ENCODE peak calls at places on chromosomes 7 and 10, in five cellular contexts. One of them, this sample, is unnamed.

GRCh38 chr7:99679032-99679399 is 780 bp downstream of the CYP3A5 start:
- DNase-seq in suprapubic skin: no peak
- DNase-seq in astrocyte: no peak
- DNase-seq in heart right ventricle: no peak
- DNase-seq in endodermal cell: peak; percentile 57
- DNase-seq in this sample: no peak

GRCh38 chr7:132380065-132380464 is 196.2 kb downstream of the PLXNA4 start:
- DNase-seq in suprapubic skin: peak; percentile 76
- DNase-seq in astrocyte: peak; percentile 39
- DNase-seq in heart right ventricle: peak; percentile 35
- DNase-seq in endodermal cell: peak; percentile 80
- DNase-seq in this sample: no peak

GRCh38 chr10:76036962-76037361 is 605.5 kb downstream of the LRMDA start:
- DNase-seq in suprapubic skin: no peak
- DNase-seq in astrocyte: no peak
- DNase-seq in heart right ventricle: no peak
- DNase-seq in endodermal cell: no peak
- DNase-seq in this sample: no peak

GRCh38 chr10:80413152-80413996 is 5.0 kb downstream of the PRXL2A start:
- DNase-seq in suprapubic skin: no peak
- DNase-seq in astrocyte: peak; percentile 34
- DNase-seq in heart right ventricle: no peak
- DNase-seq in endodermal cell: no peak
- DNase-seq in this sample: no peak

GRCh38 chr10:47368431-47369180 is 15.5 kb downstream of the ZNF488 start:
- DNase-seq in suprapubic skin: peak; percentile 55
- DNase-seq in astrocyte: no peak
- DNase-seq in heart right ventricle: no peak
- DNase-seq in endodermal cell: no peak
- DNase-seq in this sample: no peak

GRCh38 chr10:112852308-112852707 is 97.7 kb upstream of the TCF7L2 start:
- DNase-seq in suprapubic skin: no peak
- DNase-seq in astrocyte: no peak
- DNase-seq in heart right ventricle: no peak
- DNase-seq in endodermal cell: no peak
- DNase-seq in this sample: peak; percentile 12

GRCh38 chr7:91557789-91558396 is 293.7 kb downstream of the FZD1 start:
- DNase-seq in suprapubic skin: no peak
- DNase-seq in astrocyte: peak; percentile 97
- DNase-seq in heart right ventricle: no peak
- DNase-seq in endodermal cell: no peak
- DNase-seq in this sample: no peak

GRCh38 chr10:132399117-132400035 is 2.4 kb downstream of the PWWP2B start:
- DNase-seq in suprapubic skin: no peak
- DNase-seq in astrocyte: no peak
- DNase-seq in heart right ventricle: peak; percentile 11
- DNase-seq in endodermal cell: no peak
- DNase-seq in this sample: no peak

GRCh38 chr7:24851791-24852190 is 94.5 kb upstream of the GSDME start:
- DNase-seq in suprapubic skin: no peak
- DNase-seq in astrocyte: no peak
- DNase-seq in heart right ventricle: no peak
- DNase-seq in endodermal cell: peak; percentile 72
- DNase-seq in this sample: no peak

GRCh38 chr10:114259825-114260224 is 20.8 kb downstream of the VWA2 start:
- DNase-seq in suprapubic skin: peak; percentile 78
- DNase-seq in astrocyte: peak; percentile 67
- DNase-seq in heart right ventricle: peak; percentile 52
- DNase-seq in endodermal cell: no peak
- DNase-seq in this sample: no peak

GRCh38 chr10:8056891-8057331 is 2.4 kb downstream of the GATA3 start:
- DNase-seq in suprapubic skin: peak; percentile 52
- DNase-seq in astrocyte: no peak
- DNase-seq in heart right ventricle: no peak
- DNase-seq in endodermal cell: peak; percentile 64
- DNase-seq in this sample: no peak

GRCh38 chr7:55307123-55307916 is 57.8 kb upstream of the LANCL2 start:
- DNase-seq in suprapubic skin: no peak
- DNase-seq in astrocyte: peak; percentile 21
- DNase-seq in heart right ventricle: no peak
- DNase-seq in endodermal cell: peak; percentile 81
- DNase-seq in this sample: no peak

GRCh38 chr10:61937631-61938284 is 36.3 kb downstream of the ARID5B start:
- DNase-seq in suprapubic skin: no peak
- DNase-seq in astrocyte: peak; percentile 61
- DNase-seq in heart right ventricle: no peak
- DNase-seq in endodermal cell: no peak
- DNase-seq in this sample: no peak

GRCh38 chr10:73576178-73576889 is 14.8 kb downstream of the USP54 start:
- DNase-seq in suprapubic skin: no peak
- DNase-seq in astrocyte: peak; percentile 83
- DNase-seq in heart right ventricle: no peak
- DNase-seq in endodermal cell: no peak
- DNase-seq in this sample: no peak

GRCh38 chr10:58436071-58436470 is 50.9 kb downstream of the TFAM start:
- DNase-seq in suprapubic skin: no peak
- DNase-seq in astrocyte: peak; percentile 50
- DNase-seq in heart right ventricle: no peak
- DNase-seq in endodermal cell: no peak
- DNase-seq in this sample: no peak

GRCh38 chr10:34808789-34809745 is 6.0 kb downstream of the PARD3 start:
- DNase-seq in suprapubic skin: no peak
- DNase-seq in astrocyte: peak; percentile 66
- DNase-seq in heart right ventricle: peak; percentile 44
- DNase-seq in endodermal cell: peak; percentile 86
- DNase-seq in this sample: no peak

GRCh38 chr7:112450807-112451661 is 774 bp downstream of the IFRD1 start:
- DNase-seq in suprapubic skin: peak; percentile 96
- DNase-seq in astrocyte: peak; percentile 90
- DNase-seq in heart right ventricle: peak; percentile 91
- DNase-seq in endodermal cell: peak; percentile 96
- DNase-seq in this sample: peak; percentile 96

GRCh38 chr7:5424689-5425506 is 1.3 kb upstream of the TNRC18 start:
- DNase-seq in suprapubic skin: no peak
- DNase-seq in astrocyte: no peak
- DNase-seq in heart right ventricle: peak; percentile 75
- DNase-seq in endodermal cell: peak; percentile 72
- DNase-seq in this sample: no peak

GRCh38 chr7:82600601-82601000 is 157.0 kb upstream of the CACNA2D1 start:
- DNase-seq in suprapubic skin: no peak
- DNase-seq in astrocyte: no peak
- DNase-seq in heart right ventricle: no peak
- DNase-seq in endodermal cell: no peak
- DNase-seq in this sample: no peak

GRCh38 chr10:115417585-115418265 is 324.6 kb downstream of the ATRNL1 start:
- DNase-seq in suprapubic skin: no peak
- DNase-seq in astrocyte: peak; percentile 20
- DNase-seq in heart right ventricle: no peak
- DNase-seq in endodermal cell: peak; percentile 89
- DNase-seq in this sample: no peak

GRCh38 chr10:70657036-70657435 is 15.3 kb upstream of the ADAMTS14 start:
- DNase-seq in suprapubic skin: no peak
- DNase-seq in astrocyte: peak; percentile 62
- DNase-seq in heart right ventricle: no peak
- DNase-seq in endodermal cell: no peak
- DNase-seq in this sample: no peak

GRCh38 chr10:6770846-6771245 is 190.8 kb upstream of the PRKCQ start:
- DNase-seq in suprapubic skin: no peak
- DNase-seq in astrocyte: peak; percentile 2
- DNase-seq in heart right ventricle: no peak
- DNase-seq in endodermal cell: no peak
- DNase-seq in this sample: no peak

GRCh38 chr10:93206652-93207051 is 133.0 kb downstream of the CYP26A1 start:
- DNase-seq in suprapubic skin: no peak
- DNase-seq in astrocyte: no peak
- DNase-seq in heart right ventricle: no peak
- DNase-seq in endodermal cell: peak; percentile 88
- DNase-seq in this sample: no peak

GRCh38 chr10:25682203-25682950 is 251.7 kb upstream of the MYO3A start:
- DNase-seq in suprapubic skin: no peak
- DNase-seq in astrocyte: peak; percentile 42
- DNase-seq in heart right ventricle: peak; percentile 25
- DNase-seq in endodermal cell: peak; percentile 65
- DNase-seq in this sample: peak; percentile 54

GRCh38 chr7:150716368-150716767 is at the start of gene GIMAP1:
- DNase-seq in suprapubic skin: no peak
- DNase-seq in astrocyte: no peak
- DNase-seq in heart right ventricle: peak; percentile 36
- DNase-seq in endodermal cell: no peak
- DNase-seq in this sample: no peak

GRCh38 chr7:88668591-88668990 is 90.9 kb upstream of the ZNF804B start:
- DNase-seq in suprapubic skin: no peak
- DNase-seq in astrocyte: no peak
- DNase-seq in heart right ventricle: no peak
- DNase-seq in endodermal cell: no peak
- DNase-seq in this sample: no peak

GRCh38 chr7:27185708-27186449 is 847 bp upstream of the HOXA11 start:
- DNase-seq in suprapubic skin: peak; percentile 72
- DNase-seq in astrocyte: no peak
- DNase-seq in heart right ventricle: no peak
- DNase-seq in endodermal cell: peak; percentile 71
- DNase-seq in this sample: no peak

GRCh38 chr7:117830422-117830954 is 42.8 kb downstream of the CTTNBP2 start:
- DNase-seq in suprapubic skin: no peak
- DNase-seq in astrocyte: no peak
- DNase-seq in heart right ventricle: no peak
- DNase-seq in endodermal cell: no peak
- DNase-seq in this sample: no peak

GRCh38 chr7:35624299-35625186 is 70.4 kb downstream of the HERPUD2 start:
- DNase-seq in suprapubic skin: no peak
- DNase-seq in astrocyte: no peak
- DNase-seq in heart right ventricle: peak; percentile 10
- DNase-seq in endodermal cell: peak; percentile 85
- DNase-seq in this sample: no peak

GRCh38 chr7:29490094-29490607 is 73.5 kb upstream of the PRR15 start:
- DNase-seq in suprapubic skin: no peak
- DNase-seq in astrocyte: no peak
- DNase-seq in heart right ventricle: no peak
- DNase-seq in endodermal cell: no peak
- DNase-seq in this sample: no peak

GRCh38 chr7:29488977-29489376 is 74.7 kb upstream of the PRR15 start:
- DNase-seq in suprapubic skin: no peak
- DNase-seq in astrocyte: peak; percentile 93
- DNase-seq in heart right ventricle: no peak
- DNase-seq in endodermal cell: no peak
- DNase-seq in this sample: no peak

GRCh38 chr7:29486191-29486700 is 77.4 kb upstream of the PRR15 start:
- DNase-seq in suprapubic skin: no peak
- DNase-seq in astrocyte: no peak
- DNase-seq in heart right ventricle: no peak
- DNase-seq in endodermal cell: no peak
- DNase-seq in this sample: peak; percentile 92

GRCh38 chr7:29487424-29487823 is 76.2 kb upstream of the PRR15 start:
- DNase-seq in suprapubic skin: no peak
- DNase-seq in astrocyte: no peak
- DNase-seq in heart right ventricle: no peak
- DNase-seq in endodermal cell: no peak
- DNase-seq in this sample: no peak

DNA sequence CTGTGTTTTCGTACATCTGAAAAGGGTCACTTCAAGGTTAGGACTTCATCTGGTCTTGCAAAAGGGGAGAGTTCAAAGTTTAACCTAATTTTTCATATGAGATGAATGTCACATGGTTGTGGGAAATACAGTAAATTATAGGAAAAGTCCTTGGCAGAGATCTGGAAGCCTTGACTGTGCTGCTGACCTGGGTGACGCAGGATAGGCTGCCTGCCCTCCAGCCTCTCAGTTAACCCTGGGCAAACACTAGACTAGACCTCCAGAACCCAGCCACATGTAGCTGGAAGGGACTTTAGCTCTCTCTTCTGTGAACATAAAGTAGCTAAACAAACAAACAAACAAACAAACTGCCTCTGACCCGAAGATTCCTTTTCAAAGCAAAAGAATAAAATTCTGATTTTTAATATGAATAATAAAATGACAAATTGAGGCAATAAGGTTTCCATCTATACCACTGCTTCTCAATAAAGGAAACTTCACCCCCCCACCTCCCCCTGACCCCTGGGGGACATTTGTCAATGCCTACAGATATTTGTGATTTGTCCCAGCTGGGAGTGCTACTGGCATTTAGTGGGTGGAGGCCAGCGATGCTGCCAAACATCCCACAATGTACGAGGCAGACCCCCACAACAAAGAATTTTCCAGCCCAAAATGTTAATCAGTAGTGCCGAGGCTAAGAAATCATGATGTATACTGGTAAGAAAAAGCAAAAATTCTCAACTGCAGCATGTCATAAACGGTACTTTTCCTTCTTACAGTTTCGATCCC is 75.2 kb upstream of the PRR15 start:
- DNase-seq in suprapubic skin: no peak
- DNase-seq in astrocyte: no peak
- DNase-seq in heart right ventricle: no peak
- DNase-seq in endodermal cell: no peak
- DNase-seq in this sample: no peak
- H3K4me3 ChIP-seq in suprapubic skin: no peak overlapping the region
- H3K4me3 ChIP-seq in astrocyte: no peak overlapping the region
- H3K4me3 ChIP-seq in heart right ventricle: no peak overlapping the region
- H3K4me3 ChIP-seq in endodermal cell: no peak overlapping the region
- H3K4me3 ChIP-seq in this sample: no peak overlapping the region

DNA sequence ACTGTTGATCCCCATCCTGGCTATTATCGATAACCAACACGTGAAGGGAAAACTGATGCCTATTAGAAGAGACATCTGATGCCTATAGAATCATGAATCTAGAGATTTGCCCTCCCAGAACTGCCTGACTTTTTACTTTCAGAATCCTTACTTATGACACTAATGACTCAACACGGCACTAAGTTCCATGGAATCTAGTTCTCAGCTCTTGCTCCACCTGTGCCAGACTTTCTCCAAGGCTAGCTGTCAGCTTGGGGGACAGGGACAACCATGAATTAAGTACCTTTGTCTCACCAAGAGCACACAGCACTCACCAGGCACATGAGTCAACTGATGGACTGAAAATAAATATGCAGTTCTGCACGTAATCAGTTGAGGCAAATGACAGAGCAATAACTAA is 184.2 kb downstream of the FRMD4A start:
- DNase-seq in suprapubic skin: no peak
- DNase-seq in astrocyte: peak; percentile 45
- DNase-seq in heart right ventricle: no peak
- DNase-seq in endodermal cell: no peak
- DNase-seq in this sample: no peak
- H3K27me3 ChIP-seq in suprapubic skin: peaks cover 12% of the 10 kb centered on the region
- H3K27me3 ChIP-seq in astrocyte: peaks cover 14% of the 10 kb centered on the region
- H3K27me3 ChIP-seq in heart right ventricle: no peaks in the 10 kb centered on the region
- H3K27me3 ChIP-seq in endodermal cell: no peaks in the 10 kb centered on the region
- H3K27me3 ChIP-seq in this sample: no peaks in the 10 kb centered on the region

GRCh38 chr10:88159127-88159829 is 295.9 kb downstream of the PTEN start:
- DNase-seq in suprapubic skin: no peak
- DNase-seq in astrocyte: no peak
- DNase-seq in heart right ventricle: no peak
- DNase-seq in endodermal cell: no peak
- DNase-seq in this sample: no peak
- H3K27ac ChIP-seq in suprapubic skin: peak overlapping the region; percentile 40
- H3K27ac ChIP-seq in astrocyte: peak overlapping the region; percentile 56
- H3K27ac ChIP-seq in heart right ventricle: peak overlapping the region; percentile 41
- H3K27ac ChIP-seq in endodermal cell: no peak overlapping the region
- H3K27ac ChIP-seq in this sample: no peak overlapping the region

GRCh38 chr10:3647074-3647473 is 137.9 kb downstream of the KLF6 start:
- DNase-seq in suprapubic skin: no peak
- DNase-seq in astrocyte: no peak
- DNase-seq in heart right ventricle: no peak
- DNase-seq in endodermal cell: no peak
- DNase-seq in this sample: no peak
- H3K4me3 ChIP-seq in suprapubic skin: no peak overlapping the region
- H3K4me3 ChIP-seq in astrocyte: no peak overlapping the region
- H3K4me3 ChIP-seq in heart right ventricle: no peak overlapping the region
- H3K4me3 ChIP-seq in endodermal cell: no peak overlapping the region
- H3K4me3 ChIP-seq in this sample: no peak overlapping the region

GRCh38 chr7:157014635-157015555 is 4.4 kb upstream of the MNX1 start:
- DNase-seq in suprapubic skin: peak; percentile 48
- DNase-seq in astrocyte: no peak
- DNase-seq in heart right ventricle: no peak
- DNase-seq in endodermal cell: peak; percentile 55
- DNase-seq in this sample: no peak
- H3K27me3 ChIP-seq in suprapubic skin: peaks cover 100% of the 10 kb centered on the region
- H3K27me3 ChIP-seq in astrocyte: peaks cover 95% of the 10 kb centered on the region
- H3K27me3 ChIP-seq in heart right ventricle: peaks cover 99% of the 10 kb centered on the region
- H3K27me3 ChIP-seq in endodermal cell: peaks cover 90% of the 10 kb centered on the region
- H3K27me3 ChIP-seq in this sample: peaks cover 99% of the 10 kb centered on the region